ENCODE peak calls at places on chromosomes 13 and 19, in four cellular contexts. F is A673, R is small intestine, H is right atrium auricular region. S is an unnamed sample.

GRCh38 chr13:99823961-99824360 is 147.6 kb downstream of the ZIC5 start:
- DNase-seq in F (no peak), R (no peak), H (no peak), S (no peak)

GRCh38 chr19:8096071-8096470 is 43.5 kb downstream of the CCL25 start:
- DNase-seq in F (no peak), R (no peak), H (no peak), S (no peak)

GRCh38 chr13:112782433-112783010 is 92.7 kb downstream of the ATP11A start:
- DNase-seq in F (no peak), R (no peak), H (peak), S (no peak)

GRCh38 chr13:26867451-26868067 is 107.0 kb upstream of the GPR12 start:
- DNase-seq in F (peak), R (peak), H (no peak), S (no peak)

GRCh38 chr13:113135281-113135760 is 12.7 kb downstream of the F10 start:
- DNase-seq in F (no peak), R (no peak), H (no peak), S (no peak)

GRCh38 chr13:90968510-90968909 is 379.0 kb upstream of the MIR17HG start:
- DNase-seq in F (peak), R (peak), H (no peak), S (no peak)

GRCh38 chr13:35648109-35648508 is 171.6 kb upstream of the MAB21L1 start:
- DNase-seq in F (no peak), R (no peak), H (no peak), S (no peak)

GRCh38 chr13:66492479-66492878 is 737.7 kb downstream of the PCDH9 start:
- DNase-seq in F (peak), R (no peak), H (no peak), S (no peak)

GRCh38 chr19:16157601-16158000 is 14.1 kb downstream of the HSH2D start:
- DNase-seq in F (no peak), R (no peak), H (no peak), S (no peak)

DNA sequence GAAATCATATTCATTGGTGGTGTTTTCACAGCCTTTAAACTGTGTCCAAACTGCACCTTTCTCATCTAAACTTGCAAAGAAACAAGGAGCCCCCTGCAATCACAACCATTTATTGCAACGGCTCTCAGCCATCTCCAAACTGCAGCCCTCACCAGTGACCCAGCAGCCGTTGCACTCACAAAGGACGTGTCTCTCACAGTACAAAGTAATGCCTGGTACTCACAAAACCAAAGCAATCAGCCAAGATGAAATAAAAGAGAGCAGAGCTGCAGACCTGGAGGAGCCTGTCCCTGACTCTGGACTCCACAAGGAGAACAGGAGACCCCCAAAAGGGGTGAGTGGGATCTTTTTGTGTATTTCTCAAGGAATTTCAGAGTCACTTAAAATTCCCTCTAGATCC is 20.2 kb upstream of the CEACAM21 start:
- DNase-seq in F (no peak), R (no peak), H (no peak), S (no peak)
- H3K27ac ChIP-seq in F (no peak), R (peak), H (no peak), S (no peak)

GRCh38 chr19:53521373-53522202 is 16.4 kb upstream of the ZNF331 start:
- DNase-seq in F (no peak), R (no peak), H (no peak), S (no peak)
- H3K27ac ChIP-seq in F (peak), R (peak), H (no peak), S (no peak)

GRCh38 chr19:38700350-38700932 is 43.8 kb downstream of the CAPN12 start:
- DNase-seq in F (no peak), R (peak), H (no peak), S (no peak)

GRCh38 chr19:38701455-38702063 is 42.7 kb downstream of the CAPN12 start:
- DNase-seq in F (no peak), R (peak), H (no peak), S (no peak)

GRCh38 chr19:38699647-38700349 is 44.5 kb downstream of the CAPN12 start:
- DNase-seq in F (no peak), R (no peak), H (no peak), S (no peak)

GRCh38 chr19:38702278-38702677 is 42.0 kb downstream of the CAPN12 start:
- DNase-seq in F (no peak), R (no peak), H (no peak), S (no peak)

GRCh38 chr19:38700933-38701454 is 43.3 kb downstream of the CAPN12 start:
- DNase-seq in F (no peak), R (no peak), H (no peak), S (no peak)
- H3K27ac ChIP-seq in F (no peak), R (peak), H (peak), S (peak)

GRCh38 chr13:50079278-50080157 is 64.3 kb downstream of the KCNRG start:
- DNase-seq in F (no peak), R (peak), H (no peak), S (no peak)
- H3K27ac ChIP-seq in F (peak), R (peak), H (peak), S (peak)

GRCh38 chr19:3034194-3034844 is 5.2 kb upstream of the TLE2 start:
- DNase-seq in F (no peak), R (peak), H (no peak), S (no peak)
- H3K27ac ChIP-seq in F (peak), R (peak), H (peak), S (no peak)

GRCh38 chr13:29571876-29572570 is 23.5 kb downstream of the SLC7A1 start:
- DNase-seq in F (no peak), R (no peak), H (no peak), S (no peak)
- H3K27ac ChIP-seq in F (no peak), R (no peak), H (no peak), S (no peak)

S was measured in caudate nucleus.